ENCODE peak calls at places on chromosome 12, in four cellular contexts. M is H1, Z is GM12878, R is K562. D is an unnamed sample.

GRCh38 chr12:51836012-51836832 is 12.3 kb downstream of the FIGNL2 start:
- DNase-seq in M (no peak), Z (no peak), R (no peak), D (no peak)

GRCh38 chr12:76883826-76884225 is 5.0 kb upstream of the CSRP2 start:
- DNase-seq in Z (no peak), R (no peak), M (no peak), D (no peak)

GRCh38 chr12:24499151-24500146 is 449.5 kb downstream of the BCAT1 start:
- DNase-seq in R (no peak), Z (no peak), M (no peak), D (no peak)

GRCh38 chr12:117502233-117502632 is 140.8 kb upstream of the NOS1 start:
- DNase-seq in Z (no peak), R (no peak), M (no peak), D (no peak)

GRCh38 chr12:30466093-30466492 is 229.6 kb downstream of the IPO8 start:
- DNase-seq in M (no peak), Z (no peak), R (no peak), D (no peak)

GRCh38 chr12:49537231-49537708 is 1.6 kb upstream of the KCNH3 start:
- DNase-seq in M (no peak), R (no peak), Z (no peak), D (no peak)

GRCh38 chr12:24996102-24996797 is 47.3 kb upstream of the BCAT1 start:
- DNase-seq in Z (no peak), M (no peak), R (no peak), D (no peak)

GRCh38 chr12:19970116-19970515 is 398.2 kb upstream of the PDE3A start:
- DNase-seq in Z (no peak), M (no peak), R (no peak), D (no peak)

GRCh38 chr12:6949063-6949594 is 2.0 kb upstream of the PTPN6 start:
- DNase-seq in M (no peak), Z (no peak), R (no peak), D (no peak)

GRCh38 chr12:43571885-43572284 is 19.9 kb upstream of the ADAMTS20 start:
- DNase-seq in R (no peak), Z (no peak), M (no peak), D (no peak)

GRCh38 chr12:100184549-100184948 is 16.1 kb upstream of the ACTR6 start:
- DNase-seq in Z (no peak), R (no peak), M (no peak), D (peak)

GRCh38 chr12:113424915-113425823 is 3.0 kb downstream of the SDSL start:
- DNase-seq in R (peak), Z (no peak), M (peak), D (peak)

GRCh38 chr12:62256408-62257079 is 3.7 kb upstream of the USP15 start:
- DNase-seq in R (peak), M (no peak), Z (no peak), D (no peak)

GRCh38 chr12:89919241-89919906 is 210.7 kb upstream of the ATP2B1 start:
- DNase-seq in R (no peak), M (no peak), Z (no peak), D (no peak)

GRCh38 chr12:46269429-46270241 is 792 bp upstream of the SLC38A1 start:
- DNase-seq in M (no peak), R (no peak), Z (no peak), D (no peak)

GRCh38 chr12:90484130-90484529 is 470.8 kb downstream of the CCER1 start:
- DNase-seq in R (no peak), Z (no peak), M (no peak), D (no peak)

GRCh38 chr12:29168000-29168399 is 18.9 kb downstream of the FAR2 start:
- DNase-seq in Z (no peak), M (no peak), R (no peak), D (peak)

GRCh38 chr12:46246021-46246700 is 22.7 kb downstream of the SLC38A1 start:
- DNase-seq in M (no peak), R (no peak), Z (no peak), D (no peak)

GRCh38 chr12:18546399-18546798 is 191.4 kb downstream of the PLCZ1 start:
- DNase-seq in Z (no peak), R (no peak), M (no peak), D (peak)

GRCh38 chr12:47910486-47910885 is 5.7 kb upstream of the VDR start:
- DNase-seq in M (no peak), R (no peak), Z (no peak), D (no peak)

GRCh38 chr12:103768467-103769123 is 72.4 kb downstream of the NT5DC3 start:
- DNase-seq in R (no peak), M (no peak), Z (no peak), D (no peak)

GRCh38 chr12:68612245-68612644 is 1.5 kb downstream of the RAP1B start:
- DNase-seq in R (peak), Z (no peak), M (no peak), D (no peak)

GRCh38 chr12:56839489-56840442 is 76.6 kb downstream of the HSD17B6 start:
- DNase-seq in R (peak), Z (peak), M (peak), D (peak)

GRCh38 chr12:129776977-129777667 is 126.7 kb downstream of the TMEM132D start:
- DNase-seq in Z (no peak), R (no peak), M (no peak), D (no peak)

GRCh38 chr12:49588761-49589516 is 16.5 kb downstream of the FAM186B start:
- DNase-seq in R (no peak), Z (no peak), M (no peak), D (no peak)

GRCh38 chr12:110679201-110679600 is 9.7 kb downstream of the HVCN1 start:
- DNase-seq in Z (no peak), M (no peak), R (no peak), D (no peak)

GRCh38 chr12:112599871-112600270 is 181.1 kb downstream of the PTPN11 start:
- DNase-seq in M (no peak), R (no peak), Z (no peak), D (peak)

GRCh38 chr12:3542911-3543310 is 51.9 kb downstream of the PRMT8 start:
- DNase-seq in M (no peak), R (no peak), Z (no peak), D (peak)

GRCh38 chr12:4323400-4323799 is 2.4 kb downstream of the TIGAR start:
- DNase-seq in R (no peak), M (no peak), Z (no peak), D (no peak)

GRCh38 chr12:39074063-39074462 is 168.7 kb upstream of the CPNE8 start:
- DNase-seq in Z (no peak), M (no peak), R (no peak), D (no peak)

GRCh38 chr12:29346764-29347421 is 34.1 kb downstream of the ERGIC2 start:
- DNase-seq in M (no peak), Z (no peak), R (no peak), D (no peak)

GRCh38 chr12:30696486-30696885 is 817 bp upstream of the IPO8 start:
- DNase-seq in R (no peak), Z (no peak), M (no peak), D (no peak)

GRCh38 chr12:85130631-85131030 is 94.5 kb downstream of the LRRIQ1 start:
- DNase-seq in M (no peak), Z (no peak), R (no peak), D (no peak)

GRCh38 chr12:5827591-5827990 is 117.5 kb downstream of the ANO2 start:
- DNase-seq in Z (no peak), R (no peak), M (no peak), D (no peak)

GRCh38 chr12:130161261-130162231 is 718 bp upstream of the FZD10 start:
- DNase-seq in M (peak), Z (no peak), R (no peak), D (no peak)

GRCh38 chr12:3214508-3215365 is 137.6 kb downstream of the TSPAN9 start:
- DNase-seq in M (no peak), Z (no peak), R (no peak), D (no peak)

GRCh38 chr12:52398176-52398575 is 8.0 kb downstream of the KRT82 start:
- DNase-seq in Z (no peak), R (no peak), M (no peak), D (no peak)

DNA sequence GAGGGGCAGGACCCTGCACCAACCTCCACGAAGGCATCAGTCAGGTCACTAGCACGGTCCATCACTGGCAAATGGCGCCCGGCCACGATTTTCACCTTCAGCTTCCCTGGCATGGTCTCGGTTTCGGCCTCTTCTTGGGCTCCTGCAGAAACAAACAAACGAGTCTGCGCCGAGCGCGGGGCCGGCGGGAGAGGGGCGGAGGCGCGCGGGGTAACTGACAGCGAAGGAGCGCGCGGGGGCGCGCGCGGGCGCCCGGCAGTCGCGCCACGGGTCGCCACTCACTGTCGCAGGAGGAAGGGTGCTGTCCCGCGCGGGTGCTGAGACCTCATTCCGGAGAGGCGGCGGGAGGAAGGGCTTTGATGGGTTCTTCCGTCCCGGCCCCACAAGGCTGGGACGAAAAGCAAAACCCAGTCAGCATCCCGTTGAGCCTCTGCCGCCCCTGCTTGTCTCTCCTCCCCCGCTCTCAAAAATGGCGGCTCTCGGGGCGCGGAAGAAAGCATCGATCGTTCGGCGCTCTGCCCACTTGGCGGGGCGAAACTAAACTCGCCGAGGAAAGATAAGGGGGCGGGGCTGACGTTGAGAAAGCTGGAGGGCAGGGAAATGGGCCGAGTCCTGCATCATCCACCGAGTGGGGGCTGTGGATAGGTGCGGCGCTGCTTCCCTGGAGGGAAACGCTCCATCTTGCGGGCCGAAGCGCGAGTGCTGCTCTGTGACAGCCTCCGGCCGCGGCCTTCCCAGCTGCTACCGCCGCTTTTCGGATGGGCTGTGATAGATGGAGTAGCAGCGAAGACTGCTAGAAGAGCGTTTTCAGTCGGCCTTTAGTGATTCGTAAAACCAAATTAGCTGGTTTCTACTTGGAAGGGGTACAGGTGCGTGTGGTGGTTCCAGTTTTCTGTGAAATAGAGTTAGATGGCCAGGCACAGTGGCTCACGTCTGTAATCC is at the start of gene C2CD5:
- DNase-seq in Z (peak), R (peak), M (peak), D (peak)
- TF ChIP-seq CTCF in Z (peak), R (peak), M (peak), D (peak)

DNA sequence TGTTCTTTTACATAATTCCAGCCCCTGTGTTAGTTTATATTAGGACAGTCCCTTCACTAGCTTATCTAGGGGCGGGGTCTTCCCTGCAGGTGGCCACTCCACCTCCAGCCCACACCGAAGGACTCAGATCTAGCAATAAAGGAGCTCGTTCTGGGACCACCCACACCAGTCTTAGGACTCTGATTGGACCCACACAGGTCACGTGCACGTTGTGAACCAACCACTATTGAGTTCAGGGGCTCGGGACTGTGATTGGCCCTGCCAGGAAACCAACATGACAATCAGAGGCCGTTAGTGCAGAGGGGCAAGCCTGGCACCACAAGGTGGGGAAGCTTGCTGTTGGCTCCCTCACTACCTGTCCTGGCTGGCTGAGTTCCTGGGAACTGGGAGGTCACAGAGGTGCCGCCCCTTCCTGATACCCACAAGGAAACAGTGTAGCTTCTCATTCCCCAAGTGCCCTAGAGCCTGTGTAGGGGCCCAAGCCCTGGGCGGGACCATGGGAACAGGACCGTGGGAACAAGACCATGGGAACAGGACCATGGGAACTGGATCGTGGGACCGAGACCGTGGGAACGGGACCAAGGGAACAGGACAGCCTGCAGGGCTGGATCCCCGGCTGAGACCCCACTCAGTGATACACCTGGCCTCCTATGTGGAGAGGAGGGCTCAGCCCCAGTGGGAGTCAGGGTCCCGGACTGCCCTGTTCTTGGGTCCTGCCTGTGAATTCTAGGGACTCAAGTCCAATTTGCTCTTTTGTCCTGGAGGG is 297.8 kb downstream of the ADGRD1 start:
- DNase-seq in R (peak), M (no peak), Z (no peak), D (no peak)
- TF ChIP-seq BRCA1 in R (no peak), M (no peak), Z (no peak), D (no peak)

GRCh38 chr12:65168606-65169310 is 625 bp upstream of the LEMD3 start:
- DNase-seq in M (no peak), R (no peak), Z (no peak), D (no peak)

GRCh38 chr12:65170245-65170881 is 980 bp downstream of the LEMD3 start:
- DNase-seq in R (peak), M (peak), Z (no peak), D (peak)

GRCh38 chr12:65171073-65171472 is 1.7 kb downstream of the LEMD3 start:
- DNase-seq in Z (no peak), R (no peak), M (no peak), D (no peak)

GRCh38 chr12:65171870-65172269 is 2.5 kb downstream of the LEMD3 start:
- DNase-seq in Z (no peak), R (peak), M (no peak), D (no peak)

GRCh38 chr12:65169311-65170244 is at the start of gene LEMD3:
- DNase-seq in R (peak), M (peak), Z (peak), D (peak)
- TF ChIP-seq CTCF in R (no peak), M (no peak), Z (no peak), D (no peak)

DNA sequence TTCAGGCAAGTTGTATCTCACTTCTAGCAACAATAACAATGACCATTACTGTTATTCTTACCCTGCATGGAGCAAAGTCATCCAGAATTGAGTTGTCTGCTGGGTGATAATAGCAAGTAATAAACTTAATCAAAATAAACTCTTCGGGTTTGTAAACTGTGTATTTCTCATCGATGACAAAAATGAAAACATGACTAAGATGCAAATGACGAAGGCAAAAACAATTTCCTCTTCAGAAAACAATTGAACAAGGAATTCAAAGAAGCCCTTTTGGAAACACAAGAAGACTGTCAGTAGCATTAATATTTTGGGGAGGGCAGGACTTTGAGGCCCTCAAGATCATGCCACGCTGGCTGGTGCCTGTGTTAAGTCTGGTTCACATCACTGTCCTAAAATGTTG is 232.0 kb downstream of the BTG1 start:
- DNase-seq in R (no peak), M (no peak), Z (no peak), D (no peak)
- TF ChIP-seq BRCA1 in R (no peak), M (no peak), Z (no peak), D (no peak)

GRCh38 chr12:64236549-64236948 is 14.5 kb upstream of the KICS2 start:
- DNase-seq in M (no peak), R (no peak), Z (no peak), D (no peak)
- TF ChIP-seq CTCF in M (peak), R (no peak), Z (no peak), D (peak)

DNA sequence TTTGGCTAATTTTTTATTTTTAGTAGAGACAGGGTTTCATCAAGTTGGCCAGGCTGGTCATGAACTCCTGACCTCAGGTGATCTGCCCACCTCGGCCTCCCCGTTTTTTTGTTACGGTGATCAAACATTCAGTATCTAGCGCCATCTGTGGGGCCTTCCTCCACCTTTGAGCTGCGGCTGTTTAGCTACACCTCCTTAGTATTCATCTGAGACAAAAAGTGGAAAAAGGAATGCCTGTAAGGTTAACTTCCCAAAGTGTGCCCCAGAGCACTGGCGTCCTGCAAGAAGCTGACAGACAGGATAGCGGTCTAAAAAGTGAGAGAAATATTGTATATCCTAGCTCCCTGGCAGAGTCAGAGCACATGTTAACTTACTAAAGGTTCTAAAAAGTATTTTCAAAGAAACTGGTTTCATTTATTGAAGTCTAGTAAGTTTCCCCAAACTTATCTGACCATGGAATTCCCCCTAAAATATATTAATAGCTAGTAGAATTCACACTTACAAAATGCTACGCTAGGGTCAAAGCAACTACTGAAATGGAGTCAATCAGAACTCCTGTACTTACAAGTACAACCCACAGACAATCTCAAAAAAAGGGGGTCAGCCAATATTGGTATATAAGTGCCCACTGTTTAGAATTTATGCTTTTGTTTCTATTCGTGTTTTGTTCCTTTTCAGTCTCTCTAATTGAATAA is 59.1 kb downstream of the DUSP16 start:
- DNase-seq in R (no peak), M (peak), Z (no peak), D (no peak)
- TF ChIP-seq BRCA1 in R (no peak), M (no peak), Z (no peak), D (no peak)

DNA sequence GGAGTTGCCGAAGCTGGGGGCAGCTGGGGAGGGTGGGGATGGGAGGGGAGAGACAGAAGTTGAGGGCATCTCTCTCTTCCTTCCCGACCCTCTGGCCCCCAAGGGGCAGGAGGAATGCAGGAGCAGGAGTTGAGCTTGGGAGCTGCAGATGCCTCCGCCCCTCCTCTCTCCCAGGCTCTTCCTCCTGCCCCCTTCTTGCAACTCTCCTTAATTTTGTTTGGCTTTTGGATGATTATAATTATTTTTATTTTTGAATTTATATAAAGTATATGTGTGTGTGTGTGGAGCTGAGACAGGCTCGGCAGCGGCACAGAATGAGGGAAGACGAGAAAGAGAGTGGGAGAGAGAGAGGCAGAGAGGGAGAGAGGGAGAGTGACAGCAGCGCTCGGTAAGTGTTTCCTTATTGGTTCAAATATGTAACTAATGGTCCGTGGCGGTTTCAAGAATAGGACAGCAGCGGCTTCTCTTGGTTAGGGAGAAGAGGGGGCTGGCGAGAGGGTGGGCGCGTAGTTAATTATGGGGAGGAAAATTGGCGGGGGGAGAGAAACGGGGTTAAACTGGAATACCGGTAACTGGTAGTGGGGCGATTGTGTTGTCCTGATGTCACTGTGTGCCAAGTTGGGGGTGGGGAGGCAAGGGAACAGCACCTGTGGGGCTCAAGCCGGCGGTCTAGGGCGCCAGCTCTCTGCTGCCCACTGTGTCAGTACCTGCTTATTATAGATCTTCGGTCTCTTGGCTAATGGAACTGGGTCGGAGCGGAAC is 8.4 kb downstream of the HOXC8 start:
- DNase-seq in M (no peak), R (peak), Z (no peak), D (no peak)
- TF ChIP-seq CTCF in M (no peak), R (peak), Z (peak), D (no peak)